ENCODE peak calls at places on chromosome 13, in nine cellular contexts. O is GDM1; Y is iPS DF 19.7; J is amniotic stem cell; Q is activated CD4-positive, CD25-positive, alpha-beta regulatory T cell treated with anti-CD3 and anti-CD28 coated beads, Interleukin-2, amount 50 U/mL, for 72 hours; V is HTR-8/SVneo; K is NCI-H187; Z is heart left ventricle; D is CD4-positive, alpha-beta T cell. W is an unnamed sample.

GRCh38 chr13:62598708-62599107 is 1183.1 kb upstream of the PCDH20 start:
- DNase-seq in O (no peak), Y (no peak), J (no peak), Q (no peak), V (no peak), K (no peak), Z (no peak), D (no peak), W (no peak)

GRCh38 chr13:26719356-26719945 is 41.1 kb downstream of the GPR12 start:
- DNase-seq in O (peak; percentile 70), Y (no peak), J (no peak), Q (no peak), V (no peak), K (no peak), Z (no peak), D (no peak), W (no peak)

GRCh38 chr13:103539265-103539664 is 473.0 kb upstream of the SLC10A2 start:
- DNase-seq in O (no peak), Y (no peak), J (no peak), Q (no peak), V (no peak), K (peak; percentile 91), Z (peak; percentile 7), D (no peak), W (no peak)

GRCh38 chr13:79999601-80000000 is 341.3 kb downstream of the SPRY2 start:
- DNase-seq in O (no peak), Y (no peak), J (no peak), Q (no peak), V (no peak), K (no peak), Z (no peak), D (no peak), W (no peak)

GRCh38 chr13:38871275-38871674 is 119.4 kb downstream of the STOML3 start:
- DNase-seq in O (no peak), Y (no peak), J (no peak), Q (no peak), V (no peak), K (no peak), Z (no peak), D (no peak), W (no peak)

GRCh38 chr13:97474581-97474980 is 40.6 kb downstream of the RAP2A start:
- DNase-seq in O (no peak), Y (no peak), J (no peak), Q (no peak), V (no peak), K (no peak), Z (no peak), D (no peak), W (no peak)

GRCh38 chr13:71867101-71867814 is at the start of gene DACH1:
- DNase-seq in O (no peak), Y (no peak), J (peak; percentile 17), Q (no peak), V (peak; percentile 10), K (peak; percentile 38), Z (peak; percentile 70), D (no peak), W (no peak)

GRCh38 chr13:39571502-39572092 is 31.4 kb downstream of the LHFPL6 start:
- DNase-seq in O (no peak), Y (no peak), J (no peak), Q (no peak), V (no peak), K (no peak), Z (peak; percentile 75), D (no peak), W (no peak)

GRCh38 chr13:106151056-106151699 is 384.3 kb downstream of the EFNB2 start:
- DNase-seq in O (no peak), Y (no peak), J (peak; percentile 7), Q (no peak), V (peak; percentile 43), K (no peak), Z (no peak), D (no peak), W (no peak)

GRCh38 chr13:44565881-44566280 is 10.2 kb downstream of the TSC22D1 start:
- DNase-seq in O (no peak), Y (no peak), J (no peak), Q (no peak), V (no peak), K (no peak), Z (no peak), D (no peak), W (no peak)

GRCh38 chr13:24661713-24662112 is 18.5 kb upstream of the ATP12A start:
- DNase-seq in O (no peak), Y (no peak), J (no peak), Q (no peak), V (no peak), K (no peak), Z (no peak), D (no peak), W (no peak)

GRCh38 chr13:109610517-109610916 is 175.9 kb downstream of the IRS2 start:
- DNase-seq in O (peak; percentile 43), Y (no peak), J (no peak), Q (no peak), V (no peak), K (no peak), Z (peak; percentile 35), D (peak; percentile 33), W (peak; percentile 19)

GRCh38 chr13:40666905-40667621 is 622 bp upstream of the FOXO1 start:
- DNase-seq in O (peak; percentile 68), Y (no peak), J (no peak), Q (peak; percentile 47), V (no peak), K (no peak), Z (peak; percentile 40), D (no peak), W (no peak)

GRCh38 chr13:22103628-22104027 is 432.8 kb downstream of the FGF9 start:
- DNase-seq in O (no peak), Y (no peak), J (no peak), Q (no peak), V (no peak), K (no peak), Z (no peak), D (no peak), W (no peak)

GRCh38 chr13:23617551-23618014 is 47.4 kb downstream of the TNFRSF19 start:
- DNase-seq in O (no peak), Y (no peak), J (no peak), Q (no peak), V (no peak), K (no peak), Z (no peak), D (no peak), W (no peak)

GRCh38 chr13:20672772-20673171 is 30.7 kb upstream of the IL17D start:
- DNase-seq in O (no peak), Y (no peak), J (no peak), Q (no peak), V (no peak), K (no peak), Z (no peak), D (no peak), W (no peak)

GRCh38 chr13:46951516-46951915 is 54.7 kb upstream of the HTR2A start:
- DNase-seq in O (no peak), Y (no peak), J (no peak), Q (no peak), V (no peak), K (no peak), Z (no peak), D (no peak), W (no peak)

GRCh38 chr13:23292596-23292995 is 111.8 kb downstream of the SGCG start:
- DNase-seq in O (no peak), Y (no peak), J (no peak), Q (no peak), V (peak; percentile 2), K (no peak), Z (no peak), D (no peak), W (no peak)

GRCh38 chr13:24178847-24179845 is 18.6 kb downstream of the SPATA13 start:
- DNase-seq in O (no peak), Y (no peak), J (no peak), Q (no peak), V (no peak), K (no peak), Z (no peak), D (no peak), W (no peak)

GRCh38 chr13:45564108-45564507 is 51.4 kb downstream of the ERICH6B start:
- DNase-seq in O (no peak), Y (no peak), J (peak; percentile 6), Q (no peak), V (no peak), K (no peak), Z (no peak), D (no peak), W (no peak)

GRCh38 chr13:43087960-43088580 is 64.7 kb downstream of the DNAJC15 start:
- DNase-seq in O (no peak), Y (no peak), J (no peak), Q (no peak), V (no peak), K (no peak), Z (no peak), D (no peak), W (no peak)

GRCh38 chr13:106612688-106613087 is 44.8 kb upstream of the ARGLU1 start:
- DNase-seq in O (no peak), Y (no peak), J (no peak), Q (no peak), V (no peak), K (no peak), Z (peak; percentile 49), D (no peak), W (no peak)

GRCh38 chr13:23500858-23501257 is 67.4 kb upstream of the SACS start:
- DNase-seq in O (no peak), Y (no peak), J (peak; percentile 47), Q (no peak), V (peak; percentile 41), K (no peak), Z (no peak), D (no peak), W (no peak)

GRCh38 chr13:31209172-31209818 is 9.5 kb downstream of the B3GLCT start:
- DNase-seq in O (no peak), Y (no peak), J (no peak), Q (no peak), V (no peak), K (peak; percentile 11), Z (peak; percentile 69), D (no peak), W (no peak)

GRCh38 chr13:26837102-26837501 is 76.5 kb upstream of the GPR12 start:
- DNase-seq in O (no peak), Y (no peak), J (no peak), Q (no peak), V (no peak), K (no peak), Z (no peak), D (no peak), W (no peak)

GRCh38 chr13:46778879-46779278 is 18.1 kb downstream of the ESD start:
- DNase-seq in O (no peak), Y (no peak), J (no peak), Q (no peak), V (no peak), K (no peak), Z (no peak), D (no peak), W (no peak)

GRCh38 chr13:41107584-41108014 is 25.0 kb downstream of the KBTBD6 start:
- DNase-seq in O (no peak), Y (no peak), J (no peak), Q (no peak), V (no peak), K (no peak), Z (no peak), D (no peak), W (no peak)

GRCh38 chr13:41222259-41222852 is 28.0 kb upstream of the KBTBD7 start:
- DNase-seq in O (peak; percentile 42), Y (peak; percentile 15), J (no peak), Q (peak; percentile 33), V (peak; percentile 28), K (no peak), Z (peak; percentile 19), D (peak; percentile 42), W (peak; percentile 39)

GRCh38 chr13:40568672-40569350 is 97.6 kb downstream of the FOXO1 start:
- DNase-seq in O (no peak), Y (no peak), J (no peak), Q (no peak), V (no peak), K (no peak), Z (no peak), D (no peak), W (no peak)

GRCh38 chr13:42490676-42491075 is 83.3 kb upstream of the TNFSF11 start:
- DNase-seq in O (no peak), Y (no peak), J (no peak), Q (no peak), V (no peak), K (no peak), Z (no peak), D (no peak), W (no peak)

GRCh38 chr13:95117092-95117491 is 184.2 kb downstream of the ABCC4 start:
- DNase-seq in O (no peak), Y (no peak), J (no peak), Q (no peak), V (no peak), K (no peak), Z (no peak), D (no peak), W (no peak)

W was measured in T follicular helper cell.